ENCODE peak calls at places on chromosomes 16 and 17, in eight cellular contexts. J is sigmoid colon, I is NB4, K is NCI-H1048, V is RKO, H is prostate gland, R is MCF 10A, O is HFF-Myc. L is an unnamed sample.

GRCh38 chr17:17540278-17540906 is 44.2 kb upstream of the RASD1 start:
- DNase-seq in J (no peak), I (peak), K (no peak), V (no peak), H (no peak), R (no peak), O (no peak), L (no peak)

GRCh38 chr17:63993368-63993990 is 4.7 kb upstream of the PRR29 start:
- DNase-seq in J (peak), I (no peak), K (no peak), V (no peak), H (no peak), R (no peak), O (no peak), L (peak)

GRCh38 chr17:27473748-27474609 is 17.7 kb downstream of the KSR1 start:
- DNase-seq in J (peak), I (peak), K (no peak), V (no peak), H (peak), R (no peak), O (no peak), L (peak)

GRCh38 chr16:4217246-4218131 is 24.4 kb downstream of the SRL start:
- DNase-seq in J (no peak), I (no peak), K (no peak), V (no peak), H (peak), R (no peak), O (no peak), L (no peak)

GRCh38 chr16:78045865-78046581 is 23.7 kb downstream of the CLEC3A start:
- DNase-seq in J (no peak), I (peak), K (no peak), V (no peak), H (peak), R (peak), O (peak), L (peak)

GRCh38 chr17:43608313-43608712 is 53.4 kb downstream of the MEOX1 start:
- DNase-seq in J (no peak), I (no peak), K (no peak), V (peak), H (no peak), R (no peak), O (no peak), L (no peak)

GRCh38 chr16:1946495-1947368 is 3.7 kb upstream of the MSRB1 start:
- DNase-seq in J (peak), I (no peak), K (no peak), V (no peak), H (no peak), R (no peak), O (no peak), L (no peak)

GRCh38 chr17:78219396-78220150 is 5.5 kb downstream of the BIRC5 start:
- DNase-seq in J (no peak), I (no peak), K (no peak), V (no peak), H (no peak), R (no peak), O (no peak), L (no peak)

GRCh38 chr17:74736423-74737298 is at the start of gene RAB37:
- DNase-seq in J (no peak), I (peak), K (no peak), V (no peak), H (no peak), R (no peak), O (no peak), L (peak)

GRCh38 chr17:44925731-44926697 is 10.7 kb upstream of the GFAP start:
- DNase-seq in J (peak), I (no peak), K (no peak), V (no peak), H (no peak), R (no peak), O (no peak), L (peak)

GRCh38 chr17:66714046-66715023 is 120.6 kb upstream of the CACNG5 start:
- DNase-seq in J (no peak), I (no peak), K (no peak), V (no peak), H (no peak), R (no peak), O (no peak), L (no peak)

GRCh38 chr16:49516382-49517036 is 142.9 kb downstream of the C16orf78 start:
- DNase-seq in J (no peak), I (no peak), K (no peak), V (no peak), H (no peak), R (no peak), O (no peak), L (no peak)

GRCh38 chr17:1755993-1756306 is 5.9 kb upstream of the SERPINF1 start:
- DNase-seq in J (no peak), I (no peak), K (no peak), V (no peak), H (no peak), R (no peak), O (no peak), L (no peak)

GRCh38 chr17:63270610-63271009 is 175.5 kb downstream of the CYB561 start:
- DNase-seq in J (no peak), I (no peak), K (no peak), V (no peak), H (no peak), R (no peak), O (no peak), L (no peak)

GRCh38 chr17:78947235-78948153 is 22.3 kb upstream of the TIMP2 start:
- DNase-seq in J (no peak), I (no peak), K (no peak), V (no peak), H (no peak), R (no peak), O (no peak), L (no peak)

GRCh38 chr17:77281904-77282367 is 141.2 kb downstream of the SEC14L1 start:
- DNase-seq in J (no peak), I (no peak), K (no peak), V (no peak), H (no peak), R (peak), O (no peak), L (no peak)